ENCODE peak calls at places on chromosome 1, in five cellular contexts. Q, B, F, R and I are unnamed samples.

GRCh38 chr1:234962340-234962989 is 166.2 kb downstream of the TOMM20 start:
- DNase-seq in R (peak), Q (no peak), B (no peak), F (peak), I (no peak)

GRCh38 chr1:93705897-93706500 is 24.4 kb upstream of the BCAR3 start:
- DNase-seq in B (no peak), R (no peak), F (no peak), Q (no peak), I (no peak)

GRCh38 chr1:197775282-197776262 is at the start of gene DENND1B:
- DNase-seq in R (peak), F (peak), B (no peak), Q (peak), I (peak)

GRCh38 chr1:75124510-75124909 is 9.7 kb upstream of the LHX8 start:
- DNase-seq in Q (no peak), R (no peak), B (no peak), F (no peak), I (no peak)

GRCh38 chr1:44270666-44271628 is 57.7 kb downstream of the DMAP1 start:
- DNase-seq in R (no peak), Q (no peak), B (no peak), F (no peak), I (no peak)

GRCh38 chr1:70891444-70891843 is 156.2 kb downstream of the PTGER3 start:
- DNase-seq in F (no peak), Q (no peak), B (no peak), R (no peak), I (no peak)

GRCh38 chr1:67652800-67653199 is 32.2 kb upstream of the GADD45A start:
- DNase-seq in B (no peak), R (no peak), Q (no peak), F (peak), I (no peak)

GRCh38 chr1:107941123-107941522 is 23.9 kb downstream of the VAV3 start:
- DNase-seq in F (peak), R (no peak), Q (no peak), B (no peak), I (no peak)

GRCh38 chr1:23169727-23170335 is 1.2 kb upstream of the LUZP1 start:
- DNase-seq in B (no peak), R (no peak), F (peak), Q (no peak), I (no peak)

GRCh38 chr1:158071106-158071505 is 77.7 kb downstream of the KIRREL1 start:
- DNase-seq in Q (no peak), F (no peak), R (no peak), B (no peak), I (no peak)

GRCh38 chr1:67430358-67431155 is at the start of gene SERBP1:
- DNase-seq in F (peak), B (peak), Q (peak), R (peak), I (peak)

GRCh38 chr1:93154898-93155297 is 25.3 kb downstream of the TMED5 start:
- DNase-seq in F (no peak), Q (no peak), R (no peak), B (no peak), I (no peak)

GRCh38 chr1:159960721-159961381 is 6.8 kb upstream of the SLAMF9 start:
- DNase-seq in R (no peak), F (peak), Q (no peak), B (no peak), I (no peak)

GRCh38 chr1:154575147-154575927 is 7.8 kb downstream of the CHRNB2 start:
- DNase-seq in R (no peak), F (no peak), B (no peak), Q (no peak), I (no peak)

GRCh38 chr1:63318255-63319068 is 3.9 kb upstream of the FOXD3 start:
- DNase-seq in R (no peak), Q (no peak), F (no peak), B (no peak), I (no peak)